ENCODE peak calls at places on chromosomes 4 and X, in seven cellular contexts. One of them, this sample, is unnamed.

GRCh38 chr4:159374749-159375535 is 272.1 kb downstream of the RAPGEF2 start:
- DNase-seq in left ventricle myocardium superior: no peak
- DNase-seq in activated CD4-positive, alpha-beta T cell treated with anti-CD3 and anti-CD28 coated beads, Interleukin-2, amount 50 U/mL, for 24 hours: no peak
- DNase-seq in T follicular helper cell: no peak
- DNase-seq in stimulated activated CD4-positive, alpha-beta T cell treated with anti-CD3 and anti-CD28 coated beads, Interleukin-12 subunit alpha, Interleukin-12 subunit beta, amount 100 ng/mL, for 24 hours: no peak
- DNase-seq in transverse colon: no peak
- DNase-seq in NCI-H226: no peak
- DNase-seq in this sample: no peak

GRCh38 chrX:49842603-49843002 is 13.5 kb downstream of the PAGE4 start:
- DNase-seq in activated CD4-positive, alpha-beta T cell treated with anti-CD3 and anti-CD28 coated beads, Interleukin-2, amount 50 U/mL, for 24 hours: no peak
- DNase-seq in transverse colon: no peak
- DNase-seq in left ventricle myocardium superior: no peak
- DNase-seq in T follicular helper cell: no peak
- DNase-seq in NCI-H226: no peak
- DNase-seq in stimulated activated CD4-positive, alpha-beta T cell treated with anti-CD3 and anti-CD28 coated beads, Interleukin-12 subunit alpha, Interleukin-12 subunit beta, amount 100 ng/mL, for 24 hours: no peak
- DNase-seq in this sample: no peak

GRCh38 chr4:31370866-31371465 is 650.8 kb downstream of the PCDH7 start:
- DNase-seq in NCI-H226: peak; percentile 20
- DNase-seq in stimulated activated CD4-positive, alpha-beta T cell treated with anti-CD3 and anti-CD28 coated beads, Interleukin-12 subunit alpha, Interleukin-12 subunit beta, amount 100 ng/mL, for 24 hours: no peak
- DNase-seq in activated CD4-positive, alpha-beta T cell treated with anti-CD3 and anti-CD28 coated beads, Interleukin-2, amount 50 U/mL, for 24 hours: no peak
- DNase-seq in left ventricle myocardium superior: no peak
- DNase-seq in transverse colon: no peak
- DNase-seq in T follicular helper cell: no peak
- DNase-seq in this sample: no peak

GRCh38 chr4:1983053-1983845 is 25.5 kb downstream of the NELFA start:
- DNase-seq in activated CD4-positive, alpha-beta T cell treated with anti-CD3 and anti-CD28 coated beads, Interleukin-2, amount 50 U/mL, for 24 hours: no peak
- DNase-seq in transverse colon: no peak
- DNase-seq in stimulated activated CD4-positive, alpha-beta T cell treated with anti-CD3 and anti-CD28 coated beads, Interleukin-12 subunit alpha, Interleukin-12 subunit beta, amount 100 ng/mL, for 24 hours: no peak
- DNase-seq in left ventricle myocardium superior: no peak
- DNase-seq in T follicular helper cell: no peak
- DNase-seq in NCI-H226: no peak
- DNase-seq in this sample: no peak

GRCh38 chrX:32778965-32779364 is 432.4 kb downstream of the DMD start:
- DNase-seq in NCI-H226: no peak
- DNase-seq in stimulated activated CD4-positive, alpha-beta T cell treated with anti-CD3 and anti-CD28 coated beads, Interleukin-12 subunit alpha, Interleukin-12 subunit beta, amount 100 ng/mL, for 24 hours: no peak
- DNase-seq in T follicular helper cell: no peak
- DNase-seq in left ventricle myocardium superior: no peak
- DNase-seq in transverse colon: no peak
- DNase-seq in activated CD4-positive, alpha-beta T cell treated with anti-CD3 and anti-CD28 coated beads, Interleukin-2, amount 50 U/mL, for 24 hours: no peak
- DNase-seq in this sample: no peak

GRCh38 chr4:183350317-183351071 is 28.3 kb upstream of the CLDN24 start:
- DNase-seq in left ventricle myocardium superior: no peak
- DNase-seq in stimulated activated CD4-positive, alpha-beta T cell treated with anti-CD3 and anti-CD28 coated beads, Interleukin-12 subunit alpha, Interleukin-12 subunit beta, amount 100 ng/mL, for 24 hours: no peak
- DNase-seq in T follicular helper cell: no peak
- DNase-seq in activated CD4-positive, alpha-beta T cell treated with anti-CD3 and anti-CD28 coated beads, Interleukin-2, amount 50 U/mL, for 24 hours: no peak
- DNase-seq in transverse colon: no peak
- DNase-seq in NCI-H226: no peak
- DNase-seq in this sample: no peak

GRCh38 chrX:40468033-40468979 is 112.5 kb upstream of the ATP6AP2 start:
- DNase-seq in stimulated activated CD4-positive, alpha-beta T cell treated with anti-CD3 and anti-CD28 coated beads, Interleukin-12 subunit alpha, Interleukin-12 subunit beta, amount 100 ng/mL, for 24 hours: no peak
- DNase-seq in NCI-H226: no peak
- DNase-seq in T follicular helper cell: no peak
- DNase-seq in left ventricle myocardium superior: peak; percentile 48
- DNase-seq in activated CD4-positive, alpha-beta T cell treated with anti-CD3 and anti-CD28 coated beads, Interleukin-2, amount 50 U/mL, for 24 hours: no peak
- DNase-seq in transverse colon: peak; percentile 59
- DNase-seq in this sample: peak; percentile 32

GRCh38 chr4:76704133-76704881 is 193.6 kb downstream of the SOWAHB start:
- DNase-seq in T follicular helper cell: no peak
- DNase-seq in stimulated activated CD4-positive, alpha-beta T cell treated with anti-CD3 and anti-CD28 coated beads, Interleukin-12 subunit alpha, Interleukin-12 subunit beta, amount 100 ng/mL, for 24 hours: no peak
- DNase-seq in left ventricle myocardium superior: no peak
- DNase-seq in NCI-H226: peak; percentile 66
- DNase-seq in transverse colon: peak; percentile 79
- DNase-seq in activated CD4-positive, alpha-beta T cell treated with anti-CD3 and anti-CD28 coated beads, Interleukin-2, amount 50 U/mL, for 24 hours: no peak
- DNase-seq in this sample: no peak

GRCh38 chrX:84467898-84468297 is 34.4 kb downstream of the HDX start:
- DNase-seq in T follicular helper cell: no peak
- DNase-seq in transverse colon: no peak
- DNase-seq in activated CD4-positive, alpha-beta T cell treated with anti-CD3 and anti-CD28 coated beads, Interleukin-2, amount 50 U/mL, for 24 hours: no peak
- DNase-seq in stimulated activated CD4-positive, alpha-beta T cell treated with anti-CD3 and anti-CD28 coated beads, Interleukin-12 subunit alpha, Interleukin-12 subunit beta, amount 100 ng/mL, for 24 hours: no peak
- DNase-seq in NCI-H226: no peak
- DNase-seq in left ventricle myocardium superior: no peak
- DNase-seq in this sample: no peak

GRCh38 chr4:87973283-87974169 is 2.0 kb upstream of the SPP1 start:
- DNase-seq in activated CD4-positive, alpha-beta T cell treated with anti-CD3 and anti-CD28 coated beads, Interleukin-2, amount 50 U/mL, for 24 hours: no peak
- DNase-seq in transverse colon: peak; percentile 30
- DNase-seq in NCI-H226: peak; percentile 96
- DNase-seq in left ventricle myocardium superior: peak; percentile 58
- DNase-seq in T follicular helper cell: no peak
- DNase-seq in stimulated activated CD4-positive, alpha-beta T cell treated with anti-CD3 and anti-CD28 coated beads, Interleukin-12 subunit alpha, Interleukin-12 subunit beta, amount 100 ng/mL, for 24 hours: no peak
- DNase-seq in this sample: peak; percentile 15

GRCh38 chr4:46933686-46934085 is 24.6 kb upstream of the COX7B2 start:
- DNase-seq in stimulated activated CD4-positive, alpha-beta T cell treated with anti-CD3 and anti-CD28 coated beads, Interleukin-12 subunit alpha, Interleukin-12 subunit beta, amount 100 ng/mL, for 24 hours: no peak
- DNase-seq in activated CD4-positive, alpha-beta T cell treated with anti-CD3 and anti-CD28 coated beads, Interleukin-2, amount 50 U/mL, for 24 hours: no peak
- DNase-seq in left ventricle myocardium superior: no peak
- DNase-seq in NCI-H226: peak; percentile 63
- DNase-seq in transverse colon: no peak
- DNase-seq in T follicular helper cell: no peak
- DNase-seq in this sample: no peak

GRCh38 chr4:151727365-151727764 is 33.4 kb downstream of the GATB start:
- DNase-seq in left ventricle myocardium superior: no peak
- DNase-seq in NCI-H226: peak; percentile 10
- DNase-seq in activated CD4-positive, alpha-beta T cell treated with anti-CD3 and anti-CD28 coated beads, Interleukin-2, amount 50 U/mL, for 24 hours: no peak
- DNase-seq in T follicular helper cell: no peak
- DNase-seq in stimulated activated CD4-positive, alpha-beta T cell treated with anti-CD3 and anti-CD28 coated beads, Interleukin-12 subunit alpha, Interleukin-12 subunit beta, amount 100 ng/mL, for 24 hours: no peak
- DNase-seq in transverse colon: no peak
- DNase-seq in this sample: no peak

GRCh38 chr4:7769936-7770674 is 169.6 kb downstream of the AFAP1 start:
- DNase-seq in stimulated activated CD4-positive, alpha-beta T cell treated with anti-CD3 and anti-CD28 coated beads, Interleukin-12 subunit alpha, Interleukin-12 subunit beta, amount 100 ng/mL, for 24 hours: no peak
- DNase-seq in T follicular helper cell: no peak
- DNase-seq in left ventricle myocardium superior: no peak
- DNase-seq in NCI-H226: no peak
- DNase-seq in activated CD4-positive, alpha-beta T cell treated with anti-CD3 and anti-CD28 coated beads, Interleukin-2, amount 50 U/mL, for 24 hours: no peak
- DNase-seq in transverse colon: no peak
- DNase-seq in this sample: no peak

GRCh38 chr4:117491531-117491930 is 406.2 kb upstream of the TRAM1L1 start:
- DNase-seq in left ventricle myocardium superior: no peak
- DNase-seq in T follicular helper cell: no peak
- DNase-seq in activated CD4-positive, alpha-beta T cell treated with anti-CD3 and anti-CD28 coated beads, Interleukin-2, amount 50 U/mL, for 24 hours: no peak
- DNase-seq in stimulated activated CD4-positive, alpha-beta T cell treated with anti-CD3 and anti-CD28 coated beads, Interleukin-12 subunit alpha, Interleukin-12 subunit beta, amount 100 ng/mL, for 24 hours: no peak
- DNase-seq in transverse colon: no peak
- DNase-seq in NCI-H226: no peak
- DNase-seq in this sample: no peak

GRCh38 chr4:161256172-161256571 is 907.6 kb downstream of the FSTL5 start:
- DNase-seq in activated CD4-positive, alpha-beta T cell treated with anti-CD3 and anti-CD28 coated beads, Interleukin-2, amount 50 U/mL, for 24 hours: no peak
- DNase-seq in left ventricle myocardium superior: no peak
- DNase-seq in stimulated activated CD4-positive, alpha-beta T cell treated with anti-CD3 and anti-CD28 coated beads, Interleukin-12 subunit alpha, Interleukin-12 subunit beta, amount 100 ng/mL, for 24 hours: no peak
- DNase-seq in transverse colon: no peak
- DNase-seq in NCI-H226: no peak
- DNase-seq in T follicular helper cell: no peak
- DNase-seq in this sample: no peak

GRCh38 chr4:94635172-94635571 is 122.6 kb upstream of the BMPR1B start:
- DNase-seq in T follicular helper cell: no peak
- DNase-seq in transverse colon: no peak
- DNase-seq in stimulated activated CD4-positive, alpha-beta T cell treated with anti-CD3 and anti-CD28 coated beads, Interleukin-12 subunit alpha, Interleukin-12 subunit beta, amount 100 ng/mL, for 24 hours: no peak
- DNase-seq in NCI-H226: no peak
- DNase-seq in activated CD4-positive, alpha-beta T cell treated with anti-CD3 and anti-CD28 coated beads, Interleukin-2, amount 50 U/mL, for 24 hours: no peak
- DNase-seq in left ventricle myocardium superior: no peak
- DNase-seq in this sample: no peak

GRCh38 chrX:110851780-110852179 is 56.2 kb upstream of the CHRDL1 start:
- DNase-seq in stimulated activated CD4-positive, alpha-beta T cell treated with anti-CD3 and anti-CD28 coated beads, Interleukin-12 subunit alpha, Interleukin-12 subunit beta, amount 100 ng/mL, for 24 hours: no peak
- DNase-seq in activated CD4-positive, alpha-beta T cell treated with anti-CD3 and anti-CD28 coated beads, Interleukin-2, amount 50 U/mL, for 24 hours: no peak
- DNase-seq in NCI-H226: peak; percentile 8
- DNase-seq in T follicular helper cell: no peak
- DNase-seq in transverse colon: no peak
- DNase-seq in left ventricle myocardium superior: no peak
- DNase-seq in this sample: no peak

GRCh38 chrX:55750256-55750655 is 32.7 kb downstream of the RRAGB start:
- DNase-seq in T follicular helper cell: no peak
- DNase-seq in stimulated activated CD4-positive, alpha-beta T cell treated with anti-CD3 and anti-CD28 coated beads, Interleukin-12 subunit alpha, Interleukin-12 subunit beta, amount 100 ng/mL, for 24 hours: no peak
- DNase-seq in left ventricle myocardium superior: no peak
- DNase-seq in activated CD4-positive, alpha-beta T cell treated with anti-CD3 and anti-CD28 coated beads, Interleukin-2, amount 50 U/mL, for 24 hours: no peak
- DNase-seq in transverse colon: no peak
- DNase-seq in NCI-H226: no peak
- DNase-seq in this sample: no peak

GRCh38 chr4:186068581-186069402 is at the start of gene TLR3:
- DNase-seq in transverse colon: no peak
- DNase-seq in NCI-H226: no peak
- DNase-seq in T follicular helper cell: no peak
- DNase-seq in left ventricle myocardium superior: no peak
- DNase-seq in stimulated activated CD4-positive, alpha-beta T cell treated with anti-CD3 and anti-CD28 coated beads, Interleukin-12 subunit alpha, Interleukin-12 subunit beta, amount 100 ng/mL, for 24 hours: no peak
- DNase-seq in activated CD4-positive, alpha-beta T cell treated with anti-CD3 and anti-CD28 coated beads, Interleukin-2, amount 50 U/mL, for 24 hours: no peak
- DNase-seq in this sample: no peak

GRCh38 chr4:21209854-21210253 is 509.6 kb downstream of the PACRGL start:
- DNase-seq in NCI-H226: no peak
- DNase-seq in stimulated activated CD4-positive, alpha-beta T cell treated with anti-CD3 and anti-CD28 coated beads, Interleukin-12 subunit alpha, Interleukin-12 subunit beta, amount 100 ng/mL, for 24 hours: no peak
- DNase-seq in activated CD4-positive, alpha-beta T cell treated with anti-CD3 and anti-CD28 coated beads, Interleukin-2, amount 50 U/mL, for 24 hours: no peak
- DNase-seq in left ventricle myocardium superior: no peak
- DNase-seq in transverse colon: no peak
- DNase-seq in T follicular helper cell: no peak
- DNase-seq in this sample: no peak

GRCh38 chr4:82745173-82745842 is 53.3 kb downstream of the SCD5 start:
- DNase-seq in transverse colon: no peak
- DNase-seq in stimulated activated CD4-positive, alpha-beta T cell treated with anti-CD3 and anti-CD28 coated beads, Interleukin-12 subunit alpha, Interleukin-12 subunit beta, amount 100 ng/mL, for 24 hours: no peak
- DNase-seq in T follicular helper cell: no peak
- DNase-seq in left ventricle myocardium superior: no peak
- DNase-seq in NCI-H226: peak; percentile 64
- DNase-seq in activated CD4-positive, alpha-beta T cell treated with anti-CD3 and anti-CD28 coated beads, Interleukin-2, amount 50 U/mL, for 24 hours: no peak
- DNase-seq in this sample: no peak

GRCh38 chr4:155371432-155372043 is 5.2 kb downstream of the MAP9 start:
- DNase-seq in NCI-H226: no peak
- DNase-seq in left ventricle myocardium superior: no peak
- DNase-seq in stimulated activated CD4-positive, alpha-beta T cell treated with anti-CD3 and anti-CD28 coated beads, Interleukin-12 subunit alpha, Interleukin-12 subunit beta, amount 100 ng/mL, for 24 hours: no peak
- DNase-seq in T follicular helper cell: no peak
- DNase-seq in transverse colon: no peak
- DNase-seq in activated CD4-positive, alpha-beta T cell treated with anti-CD3 and anti-CD28 coated beads, Interleukin-2, amount 50 U/mL, for 24 hours: no peak
- DNase-seq in this sample: no peak

GRCh38 chr4:38030023-38030422 is 69.8 kb downstream of the PTTG2 start:
- DNase-seq in NCI-H226: no peak
- DNase-seq in stimulated activated CD4-positive, alpha-beta T cell treated with anti-CD3 and anti-CD28 coated beads, Interleukin-12 subunit alpha, Interleukin-12 subunit beta, amount 100 ng/mL, for 24 hours: no peak
- DNase-seq in transverse colon: no peak
- DNase-seq in activated CD4-positive, alpha-beta T cell treated with anti-CD3 and anti-CD28 coated beads, Interleukin-2, amount 50 U/mL, for 24 hours: no peak
- DNase-seq in left ventricle myocardium superior: no peak
- DNase-seq in T follicular helper cell: no peak
- DNase-seq in this sample: no peak

GRCh38 chrX:72620550-72621145 is 48.0 kb upstream of the HDAC8 start:
- DNase-seq in left ventricle myocardium superior: peak; percentile 18
- DNase-seq in T follicular helper cell: no peak
- DNase-seq in activated CD4-positive, alpha-beta T cell treated with anti-CD3 and anti-CD28 coated beads, Interleukin-2, amount 50 U/mL, for 24 hours: no peak
- DNase-seq in stimulated activated CD4-positive, alpha-beta T cell treated with anti-CD3 and anti-CD28 coated beads, Interleukin-12 subunit alpha, Interleukin-12 subunit beta, amount 100 ng/mL, for 24 hours: no peak
- DNase-seq in transverse colon: peak; percentile 26
- DNase-seq in NCI-H226: peak; percentile 51
- DNase-seq in this sample: no peak

GRCh38 chr4:20493761-20494353 is 206.4 kb upstream of the PACRGL start:
- DNase-seq in left ventricle myocardium superior: no peak
- DNase-seq in stimulated activated CD4-positive, alpha-beta T cell treated with anti-CD3 and anti-CD28 coated beads, Interleukin-12 subunit alpha, Interleukin-12 subunit beta, amount 100 ng/mL, for 24 hours: no peak
- DNase-seq in transverse colon: no peak
- DNase-seq in T follicular helper cell: no peak
- DNase-seq in NCI-H226: peak; percentile 64
- DNase-seq in activated CD4-positive, alpha-beta T cell treated with anti-CD3 and anti-CD28 coated beads, Interleukin-2, amount 50 U/mL, for 24 hours: no peak
- DNase-seq in this sample: no peak

GRCh38 chr4:38119663-38120374 is 159.6 kb downstream of the PTTG2 start:
- DNase-seq in stimulated activated CD4-positive, alpha-beta T cell treated with anti-CD3 and anti-CD28 coated beads, Interleukin-12 subunit alpha, Interleukin-12 subunit beta, amount 100 ng/mL, for 24 hours: no peak
- DNase-seq in T follicular helper cell: no peak
- DNase-seq in NCI-H226: peak; percentile 58
- DNase-seq in transverse colon: no peak
- DNase-seq in left ventricle myocardium superior: no peak
- DNase-seq in activated CD4-positive, alpha-beta T cell treated with anti-CD3 and anti-CD28 coated beads, Interleukin-2, amount 50 U/mL, for 24 hours: no peak
- DNase-seq in this sample: no peak

This sample was measured in SIG-M5.